ENCODE peak calls at places on chromosome X, in six cellular contexts. D is PC-3, S is astrocyte, M is Karpas-422, F is GM23248, T is IMR-90. Z is an unnamed sample. For H3K4me1, the result is how much of the 10 kb centered on the place peaks cover.

GRCh38 chrX:49230500-49231232 is 2.5 kb downstream of the CACNA1F start:
- DNase-seq in D (no peak), S (no peak), M (peak), F (peak), T (no peak), Z (no peak)

GRCh38 chrX:9352683-9353430 is 112.0 kb upstream of the TBL1X start:
- DNase-seq in D (peak), S (peak), M (peak), F (peak), T (peak), Z (peak)

GRCh38 chrX:148609766-148610698 is 109.6 kb downstream of the AFF2 start:
- DNase-seq in D (no peak), S (no peak), M (peak), F (no peak), T (no peak), Z (peak)

GRCh38 chrX:115054876-115055275 is 37.5 kb upstream of the IL13RA2 start:
- DNase-seq in D (no peak), S (no peak), M (no peak), F (no peak), T (no peak), Z (no peak)

GRCh38 chrX:154411981-154412340 is 622 bp downstream of the TAFAZZIN start:
- DNase-seq in D (peak), S (peak), M (peak), F (peak), T (peak), Z (peak)

GRCh38 chrX:129099206-129099605 is 424.1 kb downstream of the SMARCA1 start:
- DNase-seq in D (no peak), S (no peak), M (no peak), F (no peak), T (no peak), Z (no peak)

GRCh38 chrX:65420154-65420553 is 114.4 kb downstream of the LAS1L start:
- DNase-seq in D (no peak), S (no peak), M (no peak), F (no peak), T (no peak), Z (no peak)

GRCh38 chrX:110915579-110915978 is 120.0 kb upstream of the CHRDL1 start:
- DNase-seq in D (no peak), S (no peak), M (no peak), F (no peak), T (no peak), Z (no peak)

GRCh38 chrX:117835034-117835433 is 281.6 kb downstream of the KLHL13 start:
- DNase-seq in D (no peak), S (no peak), M (no peak), F (no peak), T (no peak), Z (no peak)

GRCh38 chrX:104112326-104112951 is at the start of gene ZCCHC18:
- DNase-seq in D (peak), S (peak), M (peak), F (peak), T (peak), Z (peak)

GRCh38 chrX:129144172-129145038 is 378.9 kb downstream of the SMARCA1 start:
- DNase-seq in D (no peak), S (peak), M (no peak), F (no peak), T (no peak), Z (no peak)

GRCh38 chrX:12954376-12954775 is 20.5 kb upstream of the TMSB4X start:
- DNase-seq in D (no peak), S (no peak), M (no peak), F (no peak), T (no peak), Z (no peak)
- H3K4me1 ChIP-seq in D (under half), S (under half), M (half or more), F (under half), T (under half), Z (half or more)

DNA sequence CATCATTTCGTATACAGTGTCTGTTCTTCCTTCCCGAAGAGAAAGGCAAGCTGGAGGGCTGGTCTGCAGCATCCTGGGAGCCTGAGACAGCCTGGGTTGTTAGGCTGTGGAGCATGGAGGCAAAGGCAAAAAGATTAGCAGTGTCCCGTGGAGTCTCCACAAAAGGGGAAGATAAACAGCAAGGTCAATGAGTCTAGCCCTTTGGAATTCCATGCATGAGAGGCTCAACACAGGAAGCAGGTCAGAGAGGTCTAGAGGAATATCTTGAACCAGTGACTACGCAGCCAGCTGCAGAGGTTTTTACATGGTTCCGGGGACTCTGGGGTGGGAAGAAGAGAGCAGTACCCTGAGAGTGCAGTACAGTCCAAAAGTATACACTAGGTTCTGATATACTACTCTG is 12.2 kb upstream of the MCF2 start:
- DNase-seq in D (peak), S (peak), M (no peak), F (peak), T (peak), Z (no peak)
- H3K4me2 ChIP-seq in D (no peak), S (peak), M (no peak), F (no peak), T (no peak), Z (no peak)

DNA sequence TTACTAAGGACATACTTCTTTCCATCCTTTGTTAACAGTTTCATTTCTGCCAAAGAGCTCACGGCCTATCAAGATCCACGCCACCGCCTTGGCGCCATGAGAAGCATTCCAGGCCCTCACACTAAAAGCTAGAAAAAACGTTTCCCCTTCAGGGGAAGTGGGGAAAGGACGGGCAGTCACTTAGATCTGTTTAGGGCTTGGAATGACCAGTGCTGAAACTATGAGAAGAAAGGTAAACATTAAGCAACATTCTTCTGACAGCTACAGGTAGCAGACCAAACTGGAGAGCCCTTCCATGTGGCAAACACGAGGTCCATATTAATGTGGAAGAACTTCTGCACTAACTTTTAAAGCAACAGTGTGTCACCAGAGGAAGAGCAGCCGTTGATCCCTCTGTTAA is 146.7 kb downstream of the SH3KBP1 start:
- DNase-seq in D (peak), S (no peak), M (no peak), F (no peak), T (no peak), Z (no peak)
- H3K4me1 ChIP-seq in D (under half), S (under half), M (half or more), F (under half), T (under half), Z (half or more)

GRCh38 chrX:20362268-20363002 is 95.7 kb upstream of the RPS6KA3 start:
- DNase-seq in D (peak), S (peak), M (no peak), F (peak), T (peak), Z (no peak)

GRCh38 chrX:20361890-20362262 is 95.2 kb upstream of the RPS6KA3 start:
- DNase-seq in D (peak), S (peak), M (no peak), F (peak), T (peak), Z (no peak)

GRCh38 chrX:20364238-20364637 is 97.5 kb upstream of the RPS6KA3 start:
- DNase-seq in D (no peak), S (no peak), M (no peak), F (no peak), T (no peak), Z (no peak)

GRCh38 chrX:20361081-20361889 is 94.6 kb upstream of the RPS6KA3 start:
- DNase-seq in D (no peak), S (peak), M (no peak), F (peak), T (peak), Z (no peak)

DNA sequence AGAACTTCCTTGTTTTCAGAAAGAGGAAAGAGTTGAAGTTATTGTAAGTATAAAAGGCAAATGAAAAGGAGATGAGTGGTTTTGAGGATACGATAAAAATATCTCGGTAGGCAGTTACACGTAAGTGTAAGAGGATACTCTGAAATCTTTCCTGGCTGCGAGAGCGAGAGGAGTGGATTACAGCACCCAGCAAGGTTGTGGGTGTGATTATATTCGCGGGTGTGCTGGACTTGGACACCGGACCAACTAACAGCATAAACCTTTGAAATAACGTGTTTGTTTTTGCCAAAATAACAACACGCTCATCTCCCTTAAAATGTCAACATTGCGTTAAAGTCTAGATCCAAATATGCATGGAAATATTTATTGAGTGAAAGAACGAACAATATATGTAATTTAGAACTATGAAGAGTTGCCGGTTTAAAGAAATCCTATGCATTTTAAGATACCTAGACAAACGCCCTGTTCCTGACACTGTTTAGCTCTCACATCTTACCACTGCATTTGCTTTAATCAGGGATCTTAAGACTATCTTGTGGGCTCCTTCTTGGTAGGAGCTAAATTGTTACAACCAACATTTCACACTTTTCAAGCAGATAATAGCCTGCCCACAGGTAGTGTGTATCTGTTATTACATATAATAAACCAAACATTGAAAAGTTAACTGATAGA is 96.4 kb upstream of the RPS6KA3 start:
- DNase-seq in D (no peak), S (peak), M (no peak), F (peak), T (peak), Z (no peak)
- H3K4me2 ChIP-seq in D (peak), S (peak), M (no peak), F (peak), T (no peak), Z (no peak)

GRCh38 chrX:38811515-38812239 is 10.4 kb downstream of the MID1IP1 start:
- DNase-seq in D (no peak), S (peak), M (no peak), F (no peak), T (no peak), Z (no peak)
- H3K4me1 ChIP-seq in D (under half), S (under half), M (under half), F (under half), T (under half), Z (half or more)

GRCh38 chrX:41304178-41304577 is 29.8 kb upstream of the DDX3X start:
- DNase-seq in D (no peak), S (no peak), M (no peak), F (no peak), T (no peak), Z (no peak)

GRCh38 chrX:41301438-41301824 is 32.5 kb upstream of the DDX3X start:
- DNase-seq in D (no peak), S (no peak), M (no peak), F (no peak), T (no peak), Z (no peak)

GRCh38 chrX:41302293-41302868 is 31.6 kb upstream of the DDX3X start:
- DNase-seq in D (peak), S (no peak), M (no peak), F (no peak), T (no peak), Z (no peak)

GRCh38 chrX:41303013-41303412 is 30.9 kb upstream of the DDX3X start:
- DNase-seq in D (no peak), S (peak), M (no peak), F (no peak), T (no peak), Z (no peak)

GRCh38 chrX:41300758-41301437 is 33.1 kb upstream of the DDX3X start:
- DNase-seq in D (peak), S (peak), M (no peak), F (peak), T (peak), Z (no peak)
- H3K4me2 ChIP-seq in D (peak), S (peak), M (no peak), F (no peak), T (peak), Z (no peak)